ENCODE peak calls at places on chromosomes 13 and 19, in four cellular contexts. One of them, this sample, is unnamed.

GRCh38 chr19:54207908-54208783 is 7.5 kb downstream of the RPS9 start:
- DNase-seq in mucosa of descending colon: peak; percentile 61
- DNase-seq in NCI-H2171 treated with DMSO at 0.1 percent for 48 hours: no peak
- DNase-seq in H54: no peak
- DNase-seq in this sample: no peak

GRCh38 chr19:12052571-12053169 is at the start of gene ZNF878:
- DNase-seq in mucosa of descending colon: peak; percentile 95
- DNase-seq in NCI-H2171 treated with DMSO at 0.1 percent for 48 hours: peak; percentile 37
- DNase-seq in H54: peak; percentile 88
- DNase-seq in this sample: no peak

GRCh38 chr13:63737418-63737817 is 2321.8 kb upstream of the PCDH20 start:
- DNase-seq in NCI-H2171 treated with DMSO at 0.1 percent for 48 hours: no peak
- DNase-seq in mucosa of descending colon: no peak
- DNase-seq in H54: no peak
- DNase-seq in this sample: no peak

GRCh38 chr13:113118328-113119021 is 4.1 kb upstream of the F10 start:
- DNase-seq in H54: no peak
- DNase-seq in NCI-H2171 treated with DMSO at 0.1 percent for 48 hours: no peak
- DNase-seq in mucosa of descending colon: no peak
- DNase-seq in this sample: no peak

GRCh38 chr19:40217921-40218890 is at the start of gene TTC9B:
- DNase-seq in NCI-H2171 treated with DMSO at 0.1 percent for 48 hours: peak; percentile 15
- DNase-seq in H54: no peak
- DNase-seq in mucosa of descending colon: no peak
- DNase-seq in this sample: no peak

GRCh38 chr13:49371943-49372636 is 71.8 kb downstream of the CAB39L start:
- DNase-seq in H54: no peak
- DNase-seq in NCI-H2171 treated with DMSO at 0.1 percent for 48 hours: peak; percentile 79
- DNase-seq in mucosa of descending colon: no peak
- DNase-seq in this sample: no peak

GRCh38 chr19:15249912-15250634 is 17.8 kb upstream of the EPHX3 start:
- DNase-seq in mucosa of descending colon: no peak
- DNase-seq in H54: peak; percentile 84
- DNase-seq in NCI-H2171 treated with DMSO at 0.1 percent for 48 hours: no peak
- DNase-seq in this sample: no peak

GRCh38 chr19:9917322-9917721 is 19.0 kb downstream of the OLFM2 start:
- DNase-seq in H54: peak; percentile 93
- DNase-seq in mucosa of descending colon: peak; percentile 38
- DNase-seq in NCI-H2171 treated with DMSO at 0.1 percent for 48 hours: peak; percentile 49
- DNase-seq in this sample: no peak

This sample was measured in keratinocyte.